ENCODE peak calls at places on chromosomes 12 and 14, in six cellular contexts. R is RWPE1, B is AG04450, O is heart right ventricle, T is body of pancreas, D is tibial nerve. F is an unnamed sample.

GRCh38 chr12:115934046-115934445 is 343.4 kb downstream of the MED13L start:
- DNase-seq in R (no peak), B (no peak), O (no peak), T (peak), D (peak), F (no peak)

GRCh38 chr14:22836301-22837058 is at the start of gene MMP14:
- DNase-seq in R (peak), B (no peak), O (peak), T (peak), D (peak), F (peak)

GRCh38 chr14:36504805-36505192 is 15.2 kb downstream of the NKX2-1 start:
- DNase-seq in R (no peak), B (no peak), O (no peak), T (no peak), D (no peak), F (no peak)

GRCh38 chr12:60335765-60336164 is 739.9 kb downstream of the SLC16A7 start:
- DNase-seq in R (peak), B (peak), O (no peak), T (no peak), D (no peak), F (peak)

GRCh38 chr12:51364026-51364425 is 17.5 kb upstream of the CELA1 start:
- DNase-seq in R (no peak), B (no peak), O (no peak), T (no peak), D (no peak), F (no peak)

GRCh38 chr14:96717116-96717515 is 80.1 kb upstream of the VRK1 start:
- DNase-seq in R (no peak), B (no peak), O (no peak), T (no peak), D (no peak), F (no peak)

GRCh38 chr12:104462931-104463339 is 6.2 kb downstream of the CHST11 start:
- DNase-seq in R (no peak), B (no peak), O (no peak), T (no peak), D (no peak), F (no peak)

GRCh38 chr12:106452309-106452708 is 94.8 kb downstream of the POLR3B start:
- DNase-seq in R (no peak), B (no peak), O (no peak), T (no peak), D (no peak), F (no peak)

GRCh38 chr12:11941601-11942360 is 129.0 kb upstream of the BCL2L14 start:
- DNase-seq in R (peak), B (peak), O (no peak), T (no peak), D (no peak), F (no peak)

GRCh38 chr12:12510141-12510540 is 52.5 kb downstream of the DUSP16 start:
- DNase-seq in R (peak), B (peak), O (no peak), T (no peak), D (no peak), F (no peak)

GRCh38 chr12:122793685-122794106 is 19.3 kb downstream of the CCDC62 start:
- DNase-seq in R (peak), B (peak), O (no peak), T (no peak), D (peak), F (peak)

GRCh38 chr12:113302466-113302865 is 32.4 kb downstream of the SLC8B1 start:
- DNase-seq in R (no peak), B (no peak), O (no peak), T (no peak), D (no peak), F (no peak)

GRCh38 chr12:29655861-29656260 is 127.9 kb downstream of the TMTC1 start:
- DNase-seq in R (no peak), B (no peak), O (no peak), T (no peak), D (no peak), F (no peak)

GRCh38 chr14:65472189-65472588 is 59.7 kb downstream of the FUT8 start:
- DNase-seq in R (no peak), B (no peak), O (no peak), T (no peak), D (no peak), F (no peak)

GRCh38 chr14:34682787-34683321 is 31.5 kb downstream of the CFL2 start:
- DNase-seq in R (no peak), B (no peak), O (no peak), T (no peak), D (no peak), F (no peak)

GRCh38 chr14:69321601-69322330 is 61.8 kb downstream of the GALNT16 start:
- DNase-seq in R (no peak), B (no peak), O (no peak), T (no peak), D (no peak), F (no peak)

GRCh38 chr14:26872510-26872909 is 274.7 kb upstream of the NOVA1 start:
- DNase-seq in R (no peak), B (no peak), O (no peak), T (peak), D (no peak), F (no peak)

GRCh38 chr12:56634242-56634836 is 4.2 kb upstream of the BAZ2A start:
- DNase-seq in R (peak), B (no peak), O (no peak), T (peak), D (no peak), F (no peak)

GRCh38 chr12:21539797-21540196 is 13.7 kb downstream of the SPX start:
- DNase-seq in R (no peak), B (no peak), O (no peak), T (no peak), D (no peak), F (no peak)

GRCh38 chr12:30825341-30825740 is 70.6 kb upstream of the CAPRIN2 start:
- DNase-seq in R (no peak), B (no peak), O (no peak), T (no peak), D (no peak), F (no peak)